ENCODE peak calls at places on chromosomes 4 and X, in eight cellular contexts. U is ecto neural progenitor cell; F is HS-27A; H is right cardiac atrium; S is EL; V is stimulated activated CD4-positive, alpha-beta T cell treated with anti-CD3 and anti-CD28 coated beads, TNF-alpha, amount 100 ng/mL, for 4 hours; B is nucleus accumbens; K is psoas muscle. O is an unnamed sample.

GRCh38 chr4:159398236-159398638 is 295.4 kb downstream of the RAPGEF2 start:
- DNase-seq in U (no peak), F (no peak), H (peak; percentile 39), S (peak; percentile 48), V (no peak), B (no peak), K (no peak), O (no peak)

GRCh38 chrX:50180073-50180940 is 20.5 kb downstream of the AKAP4 start:
- DNase-seq in U (no peak), F (no peak), H (no peak), S (no peak), V (no peak), B (no peak), K (no peak), O (no peak)

GRCh38 chr4:6474705-6475457 is 2.5 kb upstream of the PPP2R2C start:
- DNase-seq in U (peak; percentile 19), F (no peak), H (no peak), S (no peak), V (no peak), B (no peak), K (no peak), O (no peak)

GRCh38 chrX:68462197-68462596 is 28.9 kb upstream of the OPHN1 start:
- DNase-seq in U (no peak), F (peak; percentile 56), H (no peak), S (peak; percentile 63), V (no peak), B (no peak), K (no peak), O (no peak)

GRCh38 chrX:43493751-43494150 is 162.3 kb upstream of the MAOA start:
- DNase-seq in U (no peak), F (no peak), H (no peak), S (no peak), V (no peak), B (no peak), K (no peak), O (no peak)

GRCh38 chr4:39464886-39465501 is 6.1 kb downstream of the LIAS start:
- DNase-seq in U (no peak), F (peak; percentile 42), H (no peak), S (peak; percentile 80), V (no peak), B (no peak), K (no peak), O (no peak)

GRCh38 chrX:68808686-68809357 is 20.0 kb upstream of the EFNB1 start:
- DNase-seq in U (no peak), F (no peak), H (peak; percentile 62), S (peak; percentile 16), V (no peak), B (no peak), K (no peak), O (no peak)

GRCh38 chr4:79042079-79042674 is 102.9 kb upstream of the PAQR3 start:
- DNase-seq in U (no peak), F (peak; percentile 3), H (no peak), S (peak; percentile 3), V (no peak), B (no peak), K (no peak), O (no peak)

GRCh38 chrX:118337687-118338086 is 8.2 kb upstream of the WDR44 start:
- DNase-seq in U (no peak), F (no peak), H (no peak), S (no peak), V (no peak), B (no peak), K (no peak), O (no peak)

GRCh38 chr4:38688676-38689355 is 24.8 kb downstream of the KLF3 start:
- DNase-seq in U (no peak), F (no peak), H (peak; percentile 68), S (peak; percentile 50), V (no peak), B (no peak), K (no peak), O (no peak)

GRCh38 chr4:100842856-100843255 is 325.0 kb upstream of the EMCN start:
- DNase-seq in U (no peak), F (no peak), H (no peak), S (no peak), V (no peak), B (no peak), K (no peak), O (no peak)

GRCh38 chr4:40288547-40288946 is 46.6 kb upstream of the CHRNA9 start:
- DNase-seq in U (no peak), F (no peak), H (no peak), S (no peak), V (no peak), B (no peak), K (no peak), O (no peak)

GRCh38 chr4:128468485-128468989 is 180.9 kb upstream of the PGRMC2 start:
- DNase-seq in U (no peak), F (no peak), H (peak; percentile 71), S (peak; percentile 90), V (no peak), B (no peak), K (no peak), O (no peak)

GRCh38 chr4:115537387-115537786 is 424.0 kb upstream of the NDST4 start:
- DNase-seq in U (no peak), F (no peak), H (no peak), S (no peak), V (no peak), B (no peak), K (no peak), O (no peak)

GRCh38 chr4:72338060-72338459 is 231.0 kb downstream of the ADAMTS3 start:
- DNase-seq in U (no peak), F (no peak), H (no peak), S (no peak), V (no peak), B (no peak), K (no peak), O (no peak)

GRCh38 chr4:34362654-34363053 is 1881.7 kb downstream of the ARAP2 start:
- DNase-seq in U (no peak), F (no peak), H (no peak), S (no peak), V (no peak), B (no peak), K (no peak), O (no peak)

GRCh38 chrX:82127228-82128123 is 925.6 kb downstream of the SH3BGRL start:
- DNase-seq in U (no peak), F (no peak), H (no peak), S (no peak), V (no peak), B (no peak), K (no peak), O (no peak)

GRCh38 chr4:27278615-27279014 is 418.0 kb downstream of the STIM2 start:
- DNase-seq in U (peak; percentile 61), F (no peak), H (no peak), S (peak; percentile 47), V (no peak), B (no peak), K (no peak), O (no peak)

O was measured in dorsolateral prefrontal cortex.